ENCODE peak calls at places on chromosomes 2 and 18, in four cellular contexts. G is fibroblast of mammary gland, B is lower lobe of right lung, A is fibroblast of pulmonary artery. I is an unnamed sample.

GRCh38 chr2:179478771-179479170 is 214.1 kb upstream of the SESTD1 start:
- DNase-seq in A (no peak), G (no peak), B (no peak), I (no peak)

GRCh38 chr2:121363632-121364420 is 78.8 kb upstream of the TFCP2L1 start:
- DNase-seq in A (peak; percentile 50), G (peak; percentile 95), B (no peak), I (peak; percentile 76)

GRCh38 chr2:39266139-39266805 is 22.5 kb upstream of the CDKL4 start:
- DNase-seq in G (peak; percentile 8), A (peak; percentile 6), B (no peak), I (peak; percentile 3)

GRCh38 chr2:64104944-64105343 is 39.3 kb downstream of the PELI1 start:
- DNase-seq in A (no peak), B (no peak), G (peak; percentile 23), I (no peak)

GRCh38 chr2:37630298-37630697 is 41.1 kb downstream of the CDC42EP3 start:
- DNase-seq in G (peak; percentile 77), B (no peak), A (no peak), I (peak; percentile 94)

GRCh38 chr18:35189510-35189909 is 51.3 kb upstream of the ZNF397 start:
- DNase-seq in B (no peak), A (peak; percentile 5), G (peak; percentile 17), I (peak; percentile 12)

GRCh38 chr2:164651361-164651760 is 30.1 kb upstream of the GRB14 start:
- DNase-seq in A (no peak), B (no peak), G (no peak), I (no peak)

GRCh38 chr2:26718949-26719686 is 26.6 kb downstream of the KCNK3 start:
- DNase-seq in B (no peak), A (no peak), G (no peak), I (no peak)

GRCh38 chr18:13494879-13495465 is 231.4 kb downstream of the FAM210A start:
- DNase-seq in B (no peak), A (no peak), G (no peak), I (no peak)

GRCh38 chr2:164792316-164793127 is 49.1 kb downstream of the COBLL1 start:
- DNase-seq in G (peak; percentile 16), A (no peak), B (no peak), I (peak; percentile 69)

GRCh38 chr2:229715895-229716507 is 1.6 kb upstream of the DNER start:
- DNase-seq in G (peak; percentile 27), B (no peak), A (peak; percentile 27), I (no peak)

GRCh38 chr2:105787376-105788318 is 42.9 kb downstream of the NCK2 start:
- DNase-seq in B (no peak), A (peak; percentile 71), G (peak; percentile 34), I (no peak)

GRCh38 chr18:50560681-50561629 is 1.1 kb downstream of the MAPK4 start:
- DNase-seq in G (no peak), B (no peak), A (no peak), I (no peak)

GRCh38 chr2:129908721-129909373 is 70.6 kb upstream of the RAB6C start:
- DNase-seq in A (no peak), G (no peak), B (no peak), I (no peak)

GRCh38 chr2:110101280-110101844 is 14.3 kb downstream of the MALL start:
- DNase-seq in A (peak; percentile 100), G (peak; percentile 100), B (peak; percentile 97), I (peak; percentile 100)

GRCh38 chr2:181300600-181301291 is 156.4 kb upstream of the ITGA4 start:
- DNase-seq in B (no peak), G (no peak), A (no peak), I (no peak)

GRCh38 chr2:212364106-212364505 is 174.5 kb downstream of the ERBB4 start:
- DNase-seq in A (peak; percentile 75), G (peak; percentile 49), B (no peak), I (peak; percentile 70)

GRCh38 chr18:23837591-23837990 is 148.3 kb downstream of the LAMA3 start:
- DNase-seq in A (peak; percentile 94), G (peak; percentile 82), B (no peak), I (peak; percentile 83)

GRCh38 chr2:64609229-64609994 is 44.3 kb downstream of the SERTAD2 start:
- DNase-seq in B (peak; percentile 80), G (peak; percentile 39), A (peak; percentile 62), I (peak; percentile 51)

GRCh38 chr2:191352536-191352935 is 107.3 kb downstream of the MYO1B start:
- DNase-seq in B (no peak), A (peak; percentile 65), G (peak; percentile 82), I (peak; percentile 87)

GRCh38 chr18:52426041-52426440 is 86.0 kb downstream of the DCC start:
- DNase-seq in A (no peak), B (no peak), G (no peak), I (no peak)

GRCh38 chr2:170122883-170123547 is 54.9 kb upstream of the MYO3B start:
- DNase-seq in G (peak; percentile 40), B (no peak), A (peak; percentile 5), I (no peak)

GRCh38 chr18:350953-351572 is 83.2 kb upstream of the THOC1 start:
- DNase-seq in G (peak; percentile 27), A (no peak), B (no peak), I (no peak)

GRCh38 chr2:101710690-101711318 is 13.3 kb downstream of the MAP4K4 start:
- DNase-seq in B (no peak), A (no peak), G (peak; percentile 58), I (peak; percentile 16)

GRCh38 chr2:128442891-128443302 is 124.2 kb upstream of the HS6ST1 start:
- DNase-seq in B (no peak), A (peak; percentile 7), G (no peak), I (no peak)

GRCh38 chr2:183010112-183010511 is 28.1 kb downstream of the NCKAP1 start:
- DNase-seq in B (no peak), A (peak; percentile 61), G (peak; percentile 64), I (peak; percentile 8)

GRCh38 chr2:205590759-205591158 is 91.5 kb upstream of the NRP2 start:
- DNase-seq in A (peak; percentile 50), G (peak; percentile 67), B (no peak), I (peak; percentile 49)

GRCh38 chr2:71907503-71907902 is 240.2 kb downstream of the CYP26B1 start:
- DNase-seq in G (peak; percentile 53), A (no peak), B (no peak), I (no peak)

GRCh38 chr18:57312346-57313144 is 39.8 kb upstream of the ST8SIA3 start:
- DNase-seq in B (no peak), G (no peak), A (no peak), I (no peak)

GRCh38 chr2:40192864-40193669 is 258.8 kb downstream of the SLC8A1 start:
- DNase-seq in G (peak; percentile 93), B (no peak), A (peak; percentile 17), I (peak; percentile 51)

GRCh38 chr2:65504814-65505697 is 72.7 kb upstream of the SPRED2 start:
- DNase-seq in A (no peak), B (no peak), G (no peak), I (no peak)

GRCh38 chr2:128577141-128577930 is 258.7 kb upstream of the HS6ST1 start:
- DNase-seq in G (no peak), A (no peak), B (no peak), I (no peak)

GRCh38 chr2:239824051-239824694 is 201.0 kb downstream of the NDUFA10 start:
- DNase-seq in B (no peak), G (peak; percentile 17), A (no peak), I (no peak)

GRCh38 chr2:226514895-226515294 is 284.7 kb downstream of the IRS1 start:
- DNase-seq in G (peak; percentile 77), A (no peak), B (no peak), I (peak; percentile 34)

GRCh38 chr18:9683418-9684396 is 24.4 kb upstream of the RAB31 start:
- DNase-seq in A (peak; percentile 88), G (peak; percentile 85), B (no peak), I (peak; percentile 87)
- TF ChIP-seq CTCF in A (peak; percentile 82), G (peak; percentile 73), B (peak; percentile 36), I (peak; percentile 72)

GRCh38 chr2:203412555-203413331 is 84.5 kb downstream of the ABI2 start:
- DNase-seq in A (no peak), G (peak; percentile 43), B (no peak), I (peak; percentile 65)

GRCh38 chr2:203418271-203418670 is 90.1 kb downstream of the ABI2 start:
- DNase-seq in A (no peak), B (no peak), G (no peak), I (no peak)

DNA sequence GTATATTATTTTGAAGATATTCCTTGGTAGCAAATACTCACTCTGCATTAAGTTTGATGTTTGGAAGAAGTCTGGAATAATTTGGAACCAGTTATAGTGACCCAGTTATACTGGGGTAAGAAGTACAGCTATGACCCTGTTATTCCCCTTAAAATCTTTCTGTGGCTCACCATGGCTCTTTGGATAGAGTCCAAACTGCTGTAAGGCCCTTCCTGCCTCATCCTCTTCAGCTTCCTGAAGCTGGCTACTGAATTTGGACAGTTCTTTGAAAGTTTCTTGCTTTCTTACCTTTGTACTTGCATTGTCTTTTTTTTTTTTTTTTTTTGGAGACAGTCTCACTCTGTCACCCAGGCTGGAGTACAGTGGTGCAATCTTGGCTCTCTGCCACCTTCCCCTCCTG is 85.6 kb downstream of the ABI2 start:
- DNase-seq in B (no peak), A (no peak), G (no peak), I (no peak)
- H3K4me3 ChIP-seq in B (no peak overlapping the region), A (no peak overlapping the region), G (no peak overlapping the region), I (no peak overlapping the region)

DNA sequence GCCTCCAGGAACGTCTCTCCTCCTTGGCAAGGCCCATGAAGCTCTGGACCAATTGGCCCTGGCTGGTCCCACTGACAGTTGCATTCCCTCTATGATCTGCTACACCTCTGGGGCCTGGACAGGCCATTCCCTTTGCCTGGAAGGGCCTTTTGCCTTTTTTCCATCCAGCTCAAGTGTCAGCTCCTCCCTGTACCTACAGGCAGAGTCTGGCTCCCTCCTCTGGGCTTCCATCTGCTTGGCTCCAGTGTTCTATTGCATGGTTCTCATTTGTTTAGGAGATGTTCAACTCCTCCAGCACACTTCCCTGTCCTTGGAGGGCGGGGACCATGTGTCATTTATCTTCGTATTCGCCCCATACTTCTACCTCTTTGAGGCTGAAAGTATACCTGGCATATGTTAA is 61.1 kb downstream of the PRKCE start:
- DNase-seq in G (no peak), B (no peak), A (no peak), I (no peak)
- TF ChIP-seq CTCF in G (peak; percentile 9), B (no peak), A (peak; percentile 9), I (no peak)

DNA sequence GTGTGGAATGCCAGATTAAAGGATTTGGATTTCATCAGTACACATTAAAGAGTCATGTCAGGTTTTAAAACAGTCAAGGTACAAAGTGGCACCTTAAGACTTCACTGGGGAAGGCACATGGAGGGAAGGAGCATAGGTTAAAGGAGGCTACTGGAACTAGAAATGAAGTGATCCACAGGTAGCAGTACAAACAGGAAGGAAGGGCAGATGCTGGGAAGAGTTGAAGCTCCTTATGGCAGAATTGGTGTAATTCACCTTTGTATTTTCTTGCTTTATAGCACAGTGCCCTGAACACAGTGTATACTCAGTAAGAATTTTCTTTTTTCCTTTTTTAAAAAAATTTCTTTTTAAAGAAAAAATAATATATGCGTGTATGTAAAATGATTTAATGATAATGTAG is 177.1 kb downstream of the BABAM2 start:
- DNase-seq in A (no peak), B (no peak), G (no peak), I (no peak)
- H3K4me3 ChIP-seq in A (no peak overlapping the region), B (no peak overlapping the region), G (no peak overlapping the region), I (no peak overlapping the region)

DNA sequence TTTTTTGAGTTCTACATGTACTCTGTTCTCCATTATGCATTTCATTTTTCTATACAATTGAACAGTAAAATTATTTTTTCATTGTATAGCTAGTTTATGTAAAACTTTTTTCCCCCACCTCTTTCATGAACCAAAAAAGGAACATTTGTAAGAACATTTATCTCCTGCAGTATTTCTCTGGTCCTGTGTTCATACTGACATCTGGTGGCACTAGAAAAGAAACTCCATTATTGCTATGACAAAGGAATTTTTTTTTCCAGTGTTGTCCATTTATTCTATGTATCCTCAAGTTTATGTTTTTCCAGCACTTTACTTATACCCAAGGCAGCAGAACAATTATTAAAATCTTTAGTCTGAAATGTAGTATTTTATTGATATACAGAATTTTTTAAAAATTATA is 27.4 kb upstream of the CHAC2 start:
- DNase-seq in B (no peak), A (peak; percentile 73), G (peak; percentile 52), I (peak; percentile 53)
- TF ChIP-seq CTCF in B (no peak), A (peak; percentile 51), G (peak; percentile 41), I (peak; percentile 53)

GRCh38 chr2:222320441-222321395 is 21.9 kb upstream of the PAX3 start:
- DNase-seq in G (no peak), B (no peak), A (no peak), I (no peak)
- H3K4me3 ChIP-seq in G (no peak overlapping the region), B (peak overlapping the region; percentile 57), A (peak overlapping the region; percentile 51), I (peak overlapping the region; percentile 52)

I was measured in AG10803.